ENCODE peak calls at places on chromosomes 3 and 15, in four cellular contexts. Z is progenitor cell of endocrine pancreas; J is CD8-positive, alpha-beta T cell; X is gastrocnemius medialis. O is an unnamed sample.

GRCh38 chr3:53092942-53093341 is 37.3 kb downstream of the RFT1 start:
- DNase-seq in X (no peak), Z (no peak), J (no peak), O (no peak)

GRCh38 chr3:179666436-179667035 is 13.7 kb downstream of the USP13 start:
- DNase-seq in J (no peak), X (peak; percentile 91), Z (no peak), O (no peak)

GRCh38 chr15:60704129-60704528 is 225.2 kb upstream of the ICE2 start:
- DNase-seq in J (no peak), X (no peak), Z (no peak), O (no peak)

GRCh38 chr15:63973212-63974009 is 72.9 kb downstream of the DAPK2 start:
- DNase-seq in Z (no peak), J (no peak), X (no peak), O (no peak)

GRCh38 chr3:71423151-71423906 is 160.2 kb downstream of the FOXP1 start:
- DNase-seq in Z (no peak), J (no peak), X (no peak), O (no peak)

GRCh38 chr15:85443593-85444328 is 63.4 kb downstream of the AKAP13 start:
- DNase-seq in X (no peak), J (no peak), Z (no peak), O (no peak)

GRCh38 chr3:49607105-49607591 is 52.9 kb downstream of the BSN start:
- DNase-seq in X (peak; percentile 14), Z (no peak), J (no peak), O (no peak)

GRCh38 chr3:47850062-47850802 is 47.3 kb downstream of the DHX30 start:
- DNase-seq in J (no peak), Z (no peak), X (no peak), O (no peak)

GRCh38 chr3:42735609-42736008 is 33.0 kb upstream of the HHATL start:
- DNase-seq in J (no peak), Z (no peak), X (no peak), O (no peak)

GRCh38 chr15:80659375-80659774 is 35.7 kb upstream of the ABHD17C start:
- DNase-seq in Z (no peak), X (no peak), J (no peak), O (no peak)

GRCh38 chr3:155739154-155739553 is 5.7 kb downstream of the PLCH1 start:
- DNase-seq in Z (no peak), J (no peak), X (no peak), O (no peak)

GRCh38 chr3:17227472-17227871 is 342.7 kb downstream of the PLCL2 start:
- DNase-seq in X (no peak), J (no peak), Z (no peak), O (no peak)

GRCh38 chr15:31391687-31392671 is 65.3 kb downstream of the KLF13 start:
- DNase-seq in Z (peak; percentile 40), X (peak; percentile 87), J (peak; percentile 84), O (peak; percentile 88)

GRCh38 chr15:58058068-58058467 is 7.4 kb downstream of the ALDH1A2 start:
- DNase-seq in Z (no peak), J (no peak), X (no peak), O (no peak)

GRCh38 chr3:16399473-16399872 is 114.0 kb downstream of the RFTN1 start:
- DNase-seq in X (no peak), Z (no peak), J (no peak), O (no peak)

GRCh38 chr3:194521514-194522260 is 34.9 kb upstream of the ATP13A3 start:
- DNase-seq in J (no peak), X (peak; percentile 15), Z (no peak), O (no peak)

GRCh38 chr3:45029661-45030060 is 3.6 kb downstream of the CLEC3B start:
- DNase-seq in X (no peak), J (no peak), Z (no peak), O (no peak)

GRCh38 chr3:129348734-129349133 is 70.1 kb downstream of the HMCES start:
- DNase-seq in J (no peak), X (no peak), Z (no peak), O (no peak)

GRCh38 chr3:51245871-51246270 is 139.2 kb upstream of the MANF start:
- DNase-seq in X (no peak), J (no peak), Z (no peak), O (no peak)

GRCh38 chr3:8441969-8442559 is 59.6 kb upstream of the LMCD1 start:
- DNase-seq in X (no peak), Z (peak; percentile 11), J (no peak), O (no peak)

GRCh38 chr3:195150194-195151118 is 120.5 kb downstream of the XXYLT1 start:
- DNase-seq in J (peak; percentile 37), X (peak; percentile 33), Z (no peak), O (peak; percentile 53)

GRCh38 chr3:193702967-193703366 is 110.0 kb downstream of the OPA1 start:
- DNase-seq in Z (no peak), J (no peak), X (no peak), O (no peak)

GRCh38 chr15:74784426-74784825 is 2.5 kb downstream of the CSK start:
- DNase-seq in Z (no peak), J (no peak), X (no peak), O (no peak)

GRCh38 chr3:173531602-173532001 is 134.1 kb downstream of the NLGN1 start:
- DNase-seq in X (no peak), Z (no peak), J (no peak), O (no peak)

GRCh38 chr3:173529062-173529711 is 131.6 kb downstream of the NLGN1 start:
- DNase-seq in X (no peak), Z (no peak), J (no peak), O (no peak)
- TF ChIP-seq CTCF in X (no peak), Z (peak; percentile 71), J (no peak), O (no peak)

DNA sequence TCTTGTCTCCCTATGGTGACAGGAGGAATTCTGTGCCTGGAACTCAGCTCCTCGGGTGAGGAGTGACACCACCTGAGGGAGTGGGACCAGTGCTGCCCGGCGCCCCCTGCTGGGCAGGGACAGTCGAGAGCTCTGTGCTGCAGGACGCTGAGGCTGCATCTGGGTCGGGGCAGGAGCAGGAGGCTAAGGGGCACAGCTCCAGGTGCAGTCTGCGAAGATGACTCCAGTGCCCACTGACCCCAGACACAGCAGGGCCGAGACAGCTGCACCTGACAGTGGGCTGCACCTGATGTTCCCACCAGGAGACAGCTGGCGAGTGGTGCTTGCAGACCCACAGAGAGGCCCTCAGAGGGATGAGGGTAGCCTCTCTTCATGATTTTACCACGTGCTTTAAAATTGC is 152.9 kb downstream of the ATP10A start:
- DNase-seq in J (peak; percentile 32), X (peak; percentile 33), Z (peak; percentile 67), O (peak; percentile 34)
- TF ChIP-seq CTCF in J (peak; percentile 52), X (peak; percentile 61), Z (peak; percentile 85), O (peak; percentile 63)

DNA sequence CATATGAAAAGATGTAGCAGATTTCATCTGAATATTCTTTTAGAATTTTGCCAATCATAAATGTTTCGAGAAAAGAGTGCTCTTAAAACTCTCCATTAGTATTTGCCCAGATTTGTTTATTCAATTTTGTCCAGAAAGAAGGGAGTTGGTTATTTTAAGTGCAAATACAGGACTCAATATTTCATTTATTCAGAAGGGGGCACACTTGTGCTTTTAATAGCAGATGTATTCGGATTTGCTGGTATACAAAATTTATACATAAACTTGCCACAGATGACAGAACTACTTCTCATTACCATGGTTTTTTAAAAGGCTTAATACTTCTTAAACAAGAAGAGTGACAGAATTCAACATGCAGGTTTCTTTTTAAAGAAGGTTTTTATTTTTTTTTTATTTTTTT is 69.8 kb upstream of the GRM7 start:
- DNase-seq in Z (no peak), X (no peak), J (no peak), O (no peak)
- TF ChIP-seq CTCF in Z (no peak), X (no peak), J (no peak), O (no peak)

GRCh38 chr3:103440539-103441113 is 1005.8 kb downstream of the ZPLD1 start:
- DNase-seq in J (no peak), Z (no peak), X (no peak), O (no peak)
- TF ChIP-seq CTCF in J (no peak), Z (peak; percentile 49), X (no peak), O (no peak)

GRCh38 chr3:76026379-76026778 is 241.0 kb upstream of the ZNF717 start:
- DNase-seq in X (no peak), Z (no peak), J (no peak), O (no peak)

GRCh38 chr3:76021376-76021775 is 236.0 kb upstream of the ZNF717 start:
- DNase-seq in J (no peak), Z (no peak), X (no peak), O (no peak)

GRCh38 chr3:76025561-76025960 is 240.2 kb upstream of the ZNF717 start:
- DNase-seq in J (no peak), Z (no peak), X (no peak), O (no peak)

GRCh38 chr3:76028816-76029215 is 243.5 kb upstream of the ZNF717 start:
- DNase-seq in J (no peak), Z (no peak), X (no peak), O (no peak)

GRCh38 chr3:76024640-76025039 is 239.3 kb upstream of the ZNF717 start:
- DNase-seq in J (no peak), X (no peak), Z (no peak), O (no peak)
- TF ChIP-seq CTCF in J (no peak), X (no peak), Z (peak; percentile 67), O (no peak)

DNA sequence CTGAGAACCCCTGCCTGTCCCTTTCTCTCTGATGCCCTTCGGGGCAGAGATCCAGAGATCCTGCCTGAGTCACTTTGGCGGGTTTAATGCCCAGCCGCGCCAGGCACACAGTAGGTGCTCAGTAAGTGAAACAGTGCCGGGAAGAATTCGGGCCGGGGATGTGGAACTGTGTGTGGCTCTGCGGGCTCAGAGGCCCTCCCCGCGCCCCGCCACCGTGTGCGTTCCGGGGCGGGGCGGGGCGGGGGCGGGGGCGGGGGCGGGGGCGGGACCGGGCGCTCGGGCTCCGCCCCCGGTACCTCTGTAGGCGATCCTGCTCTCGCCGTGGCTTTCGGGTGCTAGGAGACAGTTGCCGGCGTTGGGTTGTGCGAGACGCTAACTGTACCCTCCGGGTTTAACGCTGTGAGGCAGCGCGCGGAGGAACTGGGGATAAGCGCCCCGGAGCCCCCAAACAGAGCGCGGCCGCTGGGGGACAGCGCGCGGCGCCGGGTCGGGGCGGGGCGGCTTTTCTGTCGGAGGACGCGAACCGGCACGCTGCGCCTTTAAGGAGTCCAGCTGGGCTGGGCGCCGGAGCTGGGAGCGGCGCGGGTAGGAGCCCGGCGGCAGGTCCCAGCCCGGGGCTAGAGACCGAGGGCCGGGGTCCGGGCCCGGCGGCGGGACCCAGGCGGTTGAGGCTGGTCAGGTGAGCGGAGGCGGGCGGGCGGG is at the start of gene ABHD6:
- DNase-seq in J (peak; percentile 77), X (peak; percentile 49), Z (peak; percentile 69), O (peak; percentile 87)
- TF ChIP-seq CTCF in J (no peak), X (peak; percentile 40), Z (peak; percentile 10), O (peak; percentile 19)

O was measured in natural killer cell.